ENCODE peak calls at places on chromosomes 11 and 22, in five cellular contexts. G is AG04449, O is A549, M is astrocyte of the spinal cord, X is bronchial epithelial cell. V is an unnamed sample.
A peak's percentile ranks its signal among the peaks of the same experiment; 100 is the strongest.

GRCh38 chr22:22156716-22157499 is 87.7 kb upstream of the VPREB1 start:
- DNase-seq in G (peak; percentile 19), O (peak; percentile 80), M (peak; percentile 62), X (peak; percentile 67), V (peak; percentile 34)

GRCh38 chr11:74636633-74637184 is 44.3 kb downstream of the POLD3 start:
- DNase-seq in G (peak; percentile 78), O (peak; percentile 46), M (peak; percentile 82), X (peak; percentile 96), V (peak; percentile 67)

GRCh38 chr11:102495161-102496042 is 35.1 kb downstream of the MMP7 start:
- DNase-seq in G (peak; percentile 67), O (peak; percentile 86), M (peak; percentile 86), X (peak; percentile 76), V (peak; percentile 32)

GRCh38 chr11:35619030-35619753 is 932 bp downstream of the FJX1 start:
- DNase-seq in G (no peak), O (peak; percentile 77), M (peak; percentile 64), X (peak; percentile 22), V (no peak)

GRCh38 chr11:18936002-18936673 is 3.1 kb downstream of the MRGPRX1 start:
- DNase-seq in G (no peak), O (no peak), M (no peak), X (no peak), V (no peak)

GRCh38 chr22:17213976-17214375 is 5.3 kb downstream of the ADA2 start:
- DNase-seq in G (no peak), O (peak; percentile 24), M (peak; percentile 16), X (no peak), V (no peak)

GRCh38 chr11:63635762-63636465 is 21.7 kb upstream of the PLAAT3 start:
- DNase-seq in G (no peak), O (peak; percentile 70), M (peak; percentile 61), X (peak; percentile 34), V (no peak)

GRCh38 chr11:36131719-36132349 is 157.4 kb downstream of the COMMD9 start:
- DNase-seq in G (no peak), O (peak; percentile 41), M (peak; percentile 65), X (peak; percentile 33), V (no peak)

GRCh38 chr11:1779034-1779805 is 15.5 kb upstream of the CTSD start:
- DNase-seq in G (no peak), O (no peak), M (no peak), X (no peak), V (no peak)

GRCh38 chr11:2273771-2274170 is 3.4 kb upstream of the ASCL2 start:
- DNase-seq in G (no peak), O (no peak), M (no peak), X (peak; percentile 20), V (no peak)

GRCh38 chr11:108975641-108976071 is 310.8 kb downstream of the DDX10 start:
- DNase-seq in G (no peak), O (no peak), M (no peak), X (no peak), V (no peak)

GRCh38 chr11:119180729-119181676 is 4.3 kb upstream of the NHERF4 start:
- DNase-seq in G (no peak), O (no peak), M (no peak), X (no peak), V (no peak)

DNA sequence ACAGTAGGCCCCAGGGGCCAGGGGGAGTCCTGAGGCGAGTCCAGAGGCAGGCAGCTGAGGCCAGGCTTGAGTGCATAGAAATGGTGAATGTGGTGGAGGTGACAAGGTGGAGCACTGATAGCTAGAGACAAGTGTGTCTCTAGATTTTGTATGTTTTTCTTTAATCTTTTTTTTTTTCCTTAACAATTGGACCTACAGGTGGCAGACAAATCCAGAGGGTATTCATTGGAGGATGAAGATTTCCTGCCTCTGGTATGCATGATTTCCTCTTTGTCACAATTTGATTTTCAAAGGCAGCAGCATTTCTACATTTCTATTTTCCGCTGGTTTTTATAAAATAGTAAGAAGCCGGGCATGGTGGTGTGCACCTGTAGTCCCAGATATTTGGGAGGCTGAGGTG is 47.7 kb upstream of the DKK3 start:
- DNase-seq in G (no peak), O (no peak), M (no peak), X (no peak), V (no peak)
- TF ChIP-seq CTCF in G (no peak), O (peak; percentile 20), M (no peak), X (no peak), V (no peak)

GRCh38 chr11:69721745-69722144 is 17.9 kb upstream of the FGF19 start:
- DNase-seq in G (no peak), O (peak; percentile 20), M (no peak), X (no peak), V (no peak)
- TF ChIP-seq CTCF in G (peak; percentile 8), O (peak; percentile 31), M (peak; percentile 16), X (peak; percentile 27), V (peak; percentile 53)

GRCh38 chr22:20214853-20215252 is 53.3 kb downstream of the RTN4R start:
- DNase-seq in G (no peak), O (no peak), M (no peak), X (no peak), V (no peak)

GRCh38 chr22:20216863-20217499 is 51.1 kb downstream of the RTN4R start:
- DNase-seq in G (no peak), O (no peak), M (no peak), X (peak; percentile 78), V (no peak)

GRCh38 chr22:20213833-20214708 is 54.0 kb downstream of the RTN4R start:
- DNase-seq in G (no peak), O (no peak), M (no peak), X (no peak), V (no peak)

GRCh38 chr22:20217563-20217962 is 50.6 kb downstream of the RTN4R start:
- DNase-seq in G (no peak), O (no peak), M (no peak), X (no peak), V (no peak)

DNA sequence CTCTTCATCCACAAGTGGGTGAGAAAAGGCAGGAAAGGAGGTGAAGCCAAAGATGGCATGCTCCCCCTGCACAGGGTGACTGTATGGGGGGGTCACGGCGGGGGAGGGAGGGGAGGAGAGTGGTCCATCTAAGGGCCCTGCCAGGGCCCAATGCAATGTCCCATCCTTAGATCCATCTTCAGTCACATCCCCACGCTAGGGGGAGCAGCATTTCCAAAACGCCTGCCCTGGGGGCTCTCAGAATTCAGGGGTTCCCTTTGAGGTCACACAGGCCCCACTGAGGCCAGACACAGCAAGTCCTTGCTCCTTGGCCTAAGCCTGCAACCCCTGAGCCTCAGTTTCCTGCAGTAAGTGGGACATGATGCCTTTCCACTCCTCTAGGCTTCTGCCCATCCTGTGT is 52.4 kb downstream of the RTN4R start:
- DNase-seq in G (no peak), O (no peak), M (no peak), X (no peak), V (no peak)
- TF ChIP-seq CTCF in G (no peak), O (no peak), M (no peak), X (no peak), V (no peak)

GRCh38 chr11:117318738-117319137 is 2.7 kb upstream of the BACE1 start:
- DNase-seq in G (no peak), O (no peak), M (no peak), X (no peak), V (no peak)

GRCh38 chr11:117315285-117316196 is 515 bp downstream of the BACE1 start:
- DNase-seq in G (no peak), O (no peak), M (no peak), X (no peak), V (no peak)

GRCh38 chr11:117313828-117314768 is 2.0 kb downstream of the BACE1 start:
- DNase-seq in G (no peak), O (no peak), M (no peak), X (no peak), V (no peak)

GRCh38 chr11:117314840-117315239 is 1.2 kb downstream of the BACE1 start:
- DNase-seq in G (no peak), O (no peak), M (no peak), X (no peak), V (no peak)

DNA sequence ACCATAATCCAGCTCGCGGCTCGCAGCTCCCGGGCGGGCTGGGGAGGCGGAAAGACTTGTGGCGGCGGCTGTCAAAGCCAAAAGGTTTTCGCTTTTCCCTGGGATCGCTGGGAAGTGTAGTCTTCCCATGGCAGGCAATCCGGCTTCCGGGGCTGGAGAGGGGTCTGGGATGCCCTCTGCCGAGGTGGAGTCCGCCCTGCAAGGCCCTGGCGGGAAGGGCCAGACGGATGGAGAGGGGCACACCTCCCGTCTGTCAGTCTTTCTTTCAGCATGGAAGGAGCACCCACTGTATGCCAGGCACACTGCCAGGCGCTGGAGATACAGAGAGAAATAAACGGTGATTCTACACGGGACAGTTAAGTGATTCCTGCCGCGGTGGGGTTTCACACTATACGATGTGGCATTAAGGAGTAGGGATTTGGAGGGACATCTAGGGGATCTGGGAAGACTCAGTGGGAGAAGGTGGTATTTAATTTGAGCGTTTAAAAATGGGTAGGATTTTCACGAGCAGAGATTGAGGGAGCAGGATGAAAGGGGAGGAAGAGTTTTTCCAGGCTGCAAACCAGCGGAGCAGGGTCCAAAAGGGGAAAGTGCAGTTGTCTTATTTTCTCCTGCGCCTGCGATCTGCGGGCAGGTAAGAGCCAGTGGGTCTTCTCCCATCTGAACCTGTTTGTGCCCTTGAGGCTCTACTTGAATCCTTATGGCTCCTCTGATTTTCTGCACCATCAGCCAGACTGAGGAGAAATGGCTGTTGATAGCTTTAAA is at the start of gene BACE1:
- DNase-seq in G (no peak), O (peak; percentile 81), M (peak; percentile 86), X (peak; percentile 63), V (peak; percentile 50)
- TF ChIP-seq CTCF in G (peak; percentile 78), O (peak; percentile 20), M (peak; percentile 65), X (no peak), V (peak; percentile 54)

GRCh38 chr11:123235117-123235686 is 40.2 kb upstream of the CLMP start:
- DNase-seq in G (no peak), O (peak; percentile 43), M (no peak), X (no peak), V (no peak)
- TF ChIP-seq CTCF in G (peak; percentile 45), O (no peak), M (peak; percentile 65), X (peak; percentile 56), V (peak; percentile 51)

V was measured in kidney epithelial cell.